ENCODE peak calls at places on chromosomes 2 and 18, in five cellular contexts. W, C, S, A and V are unnamed samples.

GRCh38 chr2:54667726-54668650 is 55.5 kb upstream of the EML6 start:
- DNase-seq in W (no peak), A (no peak), C (no peak), S (no peak), V (no peak)

GRCh38 chr2:55585451-55586079 is 31.9 kb downstream of the PPP4R3B start:
- DNase-seq in C (no peak), S (peak), A (no peak), W (peak), V (no peak)

GRCh38 chr2:230691005-230691647 is 21.5 kb upstream of the CAB39 start:
- DNase-seq in W (peak), A (no peak), C (no peak), S (peak), V (no peak)

GRCh38 chr2:95300391-95300938 is 3.3 kb downstream of the KCNIP3 start:
- DNase-seq in W (no peak), C (no peak), S (no peak), A (no peak), V (no peak)

GRCh38 chr2:207137922-207138321 is 27.8 kb downstream of the KLF7 start:
- DNase-seq in W (no peak), A (no peak), S (no peak), C (no peak), V (no peak)

GRCh38 chr18:7872569-7872968 is 305.5 kb downstream of the PTPRM start:
- DNase-seq in C (no peak), A (no peak), W (peak), S (peak), V (no peak)

GRCh38 chr2:20196053-20196880 is 28.7 kb downstream of the SDC1 start:
- DNase-seq in A (no peak), S (no peak), W (no peak), C (no peak), V (no peak)

GRCh38 chr2:9664365-9664764 is 33.6 kb upstream of the YWHAQ start:
- DNase-seq in S (no peak), A (no peak), W (no peak), C (no peak), V (no peak)

GRCh38 chr2:219658447-219658846 is 31.0 kb downstream of the SLC4A3 start:
- DNase-seq in W (no peak), S (no peak), C (no peak), A (no peak), V (no peak)

GRCh38 chr2:64196986-64197385 is 52.8 kb upstream of the PELI1 start:
- DNase-seq in A (peak), S (no peak), C (no peak), W (no peak), V (no peak)

GRCh38 chr2:239257511-239257937 is 143.3 kb downstream of the HDAC4 start:
- DNase-seq in C (no peak), A (no peak), W (peak), S (peak), V (no peak)